ENCODE peak calls at places on chromosomes 12 and 14, in six cellular contexts. E, B, T, W, D and X are unnamed samples.

GRCh38 chr12:52580496-52580895 is 6.9 kb upstream of the KRT74 start:
- DNase-seq in T (no peak), E (no peak), D (no peak), W (no peak), B (no peak), X (no peak)

GRCh38 chr14:93533864-93534263 is 103.1 kb downstream of the UNC79 start:
- DNase-seq in D (no peak), T (no peak), E (no peak), W (no peak), B (no peak), X (no peak)

GRCh38 chr14:61280092-61280525 is 1.0 kb downstream of the TMEM30B start:
- DNase-seq in E (no peak), T (no peak), D (no peak), W (no peak), B (no peak), X (peak; percentile 53)

GRCh38 chr12:124142395-124143005 is 152.4 kb upstream of the RFLNA start:
- DNase-seq in W (no peak), B (no peak), D (no peak), E (no peak), T (no peak), X (no peak)

GRCh38 chr14:64641760-64642159 is 62.5 kb upstream of the PLEKHG3 start:
- DNase-seq in T (no peak), D (no peak), W (no peak), E (no peak), B (no peak), X (no peak)

GRCh38 chr14:56666716-56667115 is 87.1 kb downstream of the TMEM260 start:
- DNase-seq in W (peak; percentile 15), E (no peak), T (no peak), B (no peak), D (no peak), X (no peak)

GRCh38 chr12:31317471-31318397 is 8.2 kb downstream of the SINHCAF start:
- DNase-seq in T (no peak), D (no peak), E (no peak), B (no peak), W (peak; percentile 76), X (no peak)

GRCh38 chr12:118187746-118188390 is 51.9 kb downstream of the PEBP1 start:
- DNase-seq in W (no peak), D (no peak), B (peak; percentile 27), T (no peak), E (no peak), X (no peak)

GRCh38 chr12:111741235-111741812 is 25.4 kb upstream of the ALDH2 start:
- DNase-seq in B (peak; percentile 90), T (no peak), D (no peak), E (no peak), W (peak; percentile 99), X (no peak)

GRCh38 chr12:54222609-54223008 is 33.8 kb upstream of the SMUG1 start:
- DNase-seq in B (no peak), D (no peak), E (no peak), T (no peak), W (no peak), X (no peak)

DNA sequence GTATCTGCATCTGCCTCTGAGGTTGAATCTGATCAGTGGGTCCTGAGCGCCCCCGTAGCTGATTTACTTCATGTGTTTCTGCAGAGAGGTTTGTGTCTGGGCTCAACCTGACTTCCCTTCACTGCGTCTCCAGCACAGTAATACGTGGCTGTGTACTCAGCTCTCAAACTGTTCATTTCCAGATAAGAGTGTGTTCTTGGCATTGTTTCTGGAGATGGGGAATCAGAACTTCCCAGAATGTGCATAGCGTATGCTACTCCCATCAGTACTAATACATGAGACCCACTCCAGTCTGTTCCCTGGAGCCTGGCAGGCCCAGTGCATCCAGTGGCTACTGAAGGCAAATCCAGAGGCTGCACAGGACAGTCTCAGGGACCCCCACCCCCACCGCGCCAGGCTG is 1297.2 kb downstream of the TMEM121 start:
- DNase-seq in B (no peak), E (no peak), W (no peak), T (no peak), D (no peak), X (no peak)
- TF ChIP-seq JUN in B (no peak), E (no peak), W (no peak), T (no peak), D (no peak), X (no peak)

DNA sequence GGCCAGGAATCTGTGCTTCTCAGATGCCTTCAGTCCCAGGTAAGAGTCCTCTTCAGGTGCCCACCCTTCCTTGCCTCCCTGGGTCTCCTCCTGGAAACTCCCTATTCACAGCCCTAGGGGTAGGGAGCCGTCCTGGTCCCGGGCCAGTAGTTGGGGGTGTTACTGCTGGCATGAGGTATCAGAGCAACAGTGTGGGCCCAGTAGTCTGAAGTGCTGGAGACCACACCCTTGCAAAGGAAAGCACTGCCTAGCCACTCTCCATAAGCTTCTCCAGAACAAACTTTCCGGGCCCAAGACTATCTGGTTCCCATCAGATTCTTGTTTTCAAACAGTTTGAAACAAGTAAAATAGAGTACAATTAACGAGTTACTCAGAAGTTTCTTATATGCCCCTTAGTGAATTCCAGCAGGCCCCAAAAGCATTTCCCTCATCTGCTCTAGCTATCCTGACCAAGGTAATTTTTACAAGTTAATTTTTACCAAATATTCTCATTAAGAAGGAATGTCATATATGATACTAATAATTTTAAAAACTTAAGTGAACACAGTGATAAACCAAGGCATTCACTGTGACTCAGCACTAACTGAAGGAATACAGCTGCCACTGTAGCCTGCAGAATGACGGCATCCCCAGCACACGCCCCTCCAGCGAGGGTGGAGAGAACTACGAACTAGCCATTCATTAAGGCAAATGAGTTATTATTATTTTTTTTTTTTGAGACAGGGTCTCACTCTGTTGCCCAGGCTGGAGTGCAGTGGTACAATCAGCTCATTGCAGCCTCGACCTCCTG is 49.4 kb downstream of the MOK start:
- DNase-seq in B (peak; percentile 66), T (no peak), W (no peak), E (peak; percentile 58), D (no peak), X (no peak)
- TF ChIP-seq JUN in B (no peak), T (no peak), W (no peak), E (no peak), D (no peak), X (no peak)

DNA sequence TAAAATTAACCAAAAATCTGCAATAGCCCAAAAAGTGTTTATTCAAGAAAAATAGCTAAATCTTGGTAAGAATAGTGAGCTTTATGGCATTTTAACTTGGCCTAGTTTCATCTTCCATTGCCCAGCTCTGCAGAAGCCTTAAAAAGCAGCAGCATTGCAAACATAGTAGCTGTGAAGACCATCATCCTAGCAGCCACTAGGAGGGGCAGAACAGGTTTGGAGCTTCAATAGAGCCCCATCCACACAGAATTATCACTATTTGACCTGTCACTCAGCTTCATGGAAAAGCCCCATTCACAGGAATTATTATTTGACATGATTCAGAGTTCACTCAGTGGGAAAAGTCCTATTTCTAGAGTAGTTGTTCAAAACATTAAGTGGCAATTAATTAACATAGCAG is 7.3 kb downstream of the CLEC14A start:
- DNase-seq in D (peak; percentile 28), E (no peak), B (no peak), T (no peak), W (no peak), X (no peak)
- TF ChIP-seq JUN in D (no peak), E (no peak), B (no peak), T (no peak), W (no peak), X (no peak)

DNA sequence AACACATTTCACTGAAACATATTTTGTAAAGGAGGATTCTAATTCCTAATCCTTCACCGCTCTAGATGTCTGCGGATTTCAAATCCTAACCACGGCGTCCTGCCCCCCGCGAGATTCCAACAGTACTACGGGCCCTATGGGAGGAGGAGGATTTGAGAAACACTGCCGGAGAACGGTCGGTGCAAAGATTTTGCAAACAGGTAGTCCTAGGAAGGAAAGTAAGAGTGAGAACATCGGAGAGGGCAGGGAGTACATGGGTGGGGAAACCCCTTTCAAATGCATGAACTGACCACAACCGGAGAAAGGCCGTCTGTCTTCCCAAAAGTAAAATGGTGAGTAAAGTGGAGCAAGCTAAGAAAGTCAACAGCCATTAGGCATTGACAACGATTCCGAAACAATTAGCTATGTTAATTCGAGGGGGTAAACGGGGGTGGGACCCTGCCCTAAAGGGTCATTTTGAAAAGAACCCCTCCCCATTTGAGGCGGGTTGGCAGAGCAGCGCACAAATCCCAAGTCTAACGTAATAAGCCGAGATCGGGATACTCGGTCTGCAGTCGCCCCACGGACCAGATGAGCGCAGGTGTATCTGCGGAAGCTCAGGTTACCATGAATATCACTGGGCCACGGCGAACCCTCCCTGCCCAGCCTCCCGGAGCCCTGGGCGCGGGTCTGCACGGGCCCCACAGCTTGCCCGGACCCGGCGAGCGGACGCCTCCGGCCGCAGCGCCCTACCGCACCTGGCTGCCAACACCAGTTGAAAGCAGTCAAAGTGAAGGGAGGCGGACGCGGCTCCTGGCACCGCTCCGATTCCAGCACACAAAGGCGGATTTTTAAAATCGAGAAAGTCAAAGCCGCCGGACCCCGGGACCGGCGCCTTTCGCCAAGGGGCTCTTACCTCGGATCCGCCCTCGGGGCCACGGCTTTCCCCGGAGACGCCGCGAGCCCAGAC is 648 bp downstream of the EPS8 start:
- DNase-seq in T (peak; percentile 59), W (peak; percentile 53), B (no peak), E (peak; percentile 66), D (peak; percentile 48), X (no peak)
- TF ChIP-seq JUN in T (no peak), W (no peak), B (no peak), E (no peak), D (no peak), X (no peak)